ENCODE peak calls at places on chromosome 5, in four cellular contexts. One of them, this sample, is unnamed.

GRCh38 chr5:145942202-145942601 is 5.8 kb downstream of the SH3RF2 start:
- DNase-seq in WTC11: no peak
- DNase-seq in SK-N-SH: no peak
- DNase-seq in K562: no peak
- DNase-seq in this sample: no peak

GRCh38 chr5:168424506-168425298 is 61.6 kb upstream of the RARS1 start:
- DNase-seq in WTC11: no peak
- DNase-seq in SK-N-SH: no peak
- DNase-seq in K562: no peak
- DNase-seq in this sample: no peak

GRCh38 chr5:178388381-178389030 is 155.9 kb upstream of the PHYKPL start:
- DNase-seq in WTC11: peak
- DNase-seq in SK-N-SH: peak
- DNase-seq in K562: no peak
- DNase-seq in this sample: no peak

GRCh38 chr5:16617272-16617973 is 626 bp upstream of the RETREG1 start:
- DNase-seq in WTC11: no peak
- DNase-seq in SK-N-SH: peak
- DNase-seq in K562: no peak
- DNase-seq in this sample: no peak

GRCh38 chr5:159975462-159976019 is 33.4 kb upstream of the TTC1 start:
- DNase-seq in WTC11: no peak
- DNase-seq in SK-N-SH: peak
- DNase-seq in K562: peak
- DNase-seq in this sample: peak

GRCh38 chr5:81506900-81507588 is 113.1 kb upstream of the ACOT12 start:
- DNase-seq in WTC11: peak
- DNase-seq in SK-N-SH: peak
- DNase-seq in K562: peak
- DNase-seq in this sample: peak

GRCh38 chr5:33457124-33457523 is 16.4 kb downstream of the TARS1 start:
- DNase-seq in WTC11: no peak
- DNase-seq in SK-N-SH: no peak
- DNase-seq in K562: no peak
- DNase-seq in this sample: no peak

GRCh38 chr5:40033411-40033810 is 608.6 kb upstream of the DAB2 start:
- DNase-seq in WTC11: no peak
- DNase-seq in SK-N-SH: no peak
- DNase-seq in K562: no peak
- DNase-seq in this sample: no peak

GRCh38 chr5:151758430-151759241 is at the start of gene ATOX1:
- DNase-seq in WTC11: peak
- DNase-seq in SK-N-SH: peak
- DNase-seq in K562: peak
- DNase-seq in this sample: peak

GRCh38 chr5:148843510-148844318 is 17.3 kb downstream of the ADRB2 start:
- DNase-seq in WTC11: no peak
- DNase-seq in SK-N-SH: no peak
- DNase-seq in K562: no peak
- DNase-seq in this sample: no peak

GRCh38 chr5:1396029-1396816 is 49.0 kb downstream of the SLC6A3 start:
- DNase-seq in WTC11: no peak
- DNase-seq in SK-N-SH: no peak
- DNase-seq in K562: no peak
- DNase-seq in this sample: no peak

GRCh38 chr5:148776780-148777179 is 49.6 kb upstream of the ADRB2 start:
- DNase-seq in WTC11: no peak
- DNase-seq in SK-N-SH: no peak
- DNase-seq in K562: no peak
- DNase-seq in this sample: no peak

GRCh38 chr5:143355710-143356109 is 47.8 kb downstream of the NR3C1 start:
- DNase-seq in WTC11: no peak
- DNase-seq in SK-N-SH: peak
- DNase-seq in K562: peak
- DNase-seq in this sample: peak

GRCh38 chr5:8908055-8908683 is 637.7 kb downstream of the SEMA5A start:
- DNase-seq in WTC11: peak
- DNase-seq in SK-N-SH: peak
- DNase-seq in K562: peak
- DNase-seq in this sample: no peak

GRCh38 chr5:57736716-57737115 is 254.1 kb upstream of the ACTBL2 start:
- DNase-seq in WTC11: no peak
- DNase-seq in SK-N-SH: no peak
- DNase-seq in K562: no peak
- DNase-seq in this sample: no peak

GRCh38 chr5:65087154-65087553 is 318.4 kb downstream of the CWC27 start:
- DNase-seq in WTC11: no peak
- DNase-seq in SK-N-SH: no peak
- DNase-seq in K562: no peak
- DNase-seq in this sample: no peak

GRCh38 chr5:179368016-179368805 is 22.9 kb upstream of the ADAMTS2 start:
- DNase-seq in WTC11: no peak
- DNase-seq in SK-N-SH: no peak
- DNase-seq in K562: no peak
- DNase-seq in this sample: no peak

GRCh38 chr5:127027539-127027938 is 2.8 kb downstream of the MARCHF3 start:
- DNase-seq in WTC11: no peak
- DNase-seq in SK-N-SH: no peak
- DNase-seq in K562: no peak
- DNase-seq in this sample: peak

GRCh38 chr5:2702096-2702879 is 49.2 kb downstream of the IRX2 start:
- DNase-seq in WTC11: no peak
- DNase-seq in SK-N-SH: no peak
- DNase-seq in K562: no peak
- DNase-seq in this sample: no peak

GRCh38 chr5:1442222-1443144 is 2.8 kb downstream of the SLC6A3 start:
- DNase-seq in WTC11: no peak
- DNase-seq in SK-N-SH: no peak
- DNase-seq in K562: no peak
- DNase-seq in this sample: no peak

GRCh38 chr5:173663810-173664526 is 47.5 kb upstream of the BOD1 start:
- DNase-seq in WTC11: no peak
- DNase-seq in SK-N-SH: no peak
- DNase-seq in K562: peak
- DNase-seq in this sample: no peak
- TF ChIP-seq FOXJ3 in WTC11: no peak
- TF ChIP-seq FOXJ3 in SK-N-SH: no peak
- TF ChIP-seq FOXJ3 in K562: no peak
- TF ChIP-seq FOXJ3 in this sample: no peak

DNA sequence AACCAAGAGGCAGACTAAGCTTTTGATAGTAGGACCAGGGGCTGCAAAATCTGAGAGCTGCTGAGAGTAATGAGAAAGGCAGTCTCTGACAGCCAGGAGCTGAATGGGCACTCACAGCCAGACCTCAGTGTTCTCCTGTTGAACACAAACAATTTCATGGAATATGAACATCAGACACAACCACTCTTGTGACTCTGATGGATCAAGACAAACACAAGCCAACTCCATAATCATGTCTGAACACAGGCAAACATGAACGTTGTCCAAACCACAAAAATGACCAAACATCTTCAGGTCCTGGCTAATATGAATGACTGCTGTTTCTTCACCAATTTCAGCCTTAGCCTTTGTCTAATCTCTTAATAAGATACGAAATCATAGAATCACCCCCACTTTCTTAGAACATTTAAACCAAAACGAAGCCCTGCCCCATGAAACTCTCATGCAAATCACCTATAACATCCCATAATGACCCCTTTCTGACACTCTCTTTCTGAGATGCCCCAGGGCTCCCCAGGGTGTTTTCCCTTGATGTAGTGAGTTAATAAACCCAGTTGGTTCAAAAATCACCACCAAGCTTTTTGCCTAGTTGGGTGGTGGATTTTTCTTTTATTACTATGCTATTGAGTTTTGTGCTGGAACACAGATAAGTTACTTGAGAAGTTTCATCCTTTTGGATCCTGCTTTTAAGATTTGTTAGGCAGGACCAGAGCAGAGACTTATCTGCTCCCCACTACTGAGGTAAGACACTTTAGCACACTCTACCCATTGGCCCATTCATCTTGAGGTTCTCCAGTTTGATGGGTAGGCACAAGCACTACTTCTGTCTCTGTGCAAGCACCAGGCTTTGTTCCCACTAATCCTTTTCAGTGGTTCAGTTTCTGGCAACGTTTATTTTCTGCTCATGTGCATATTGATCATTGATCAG is 5.9 kb upstream of the ERAP2 start:
- DNase-seq in WTC11: no peak
- DNase-seq in SK-N-SH: no peak
- DNase-seq in K562: no peak
- DNase-seq in this sample: no peak
- TF ChIP-seq FOXJ3 in WTC11: no peak
- TF ChIP-seq FOXJ3 in SK-N-SH: no peak
- TF ChIP-seq FOXJ3 in K562: no peak
- TF ChIP-seq FOXJ3 in this sample: no peak

DNA sequence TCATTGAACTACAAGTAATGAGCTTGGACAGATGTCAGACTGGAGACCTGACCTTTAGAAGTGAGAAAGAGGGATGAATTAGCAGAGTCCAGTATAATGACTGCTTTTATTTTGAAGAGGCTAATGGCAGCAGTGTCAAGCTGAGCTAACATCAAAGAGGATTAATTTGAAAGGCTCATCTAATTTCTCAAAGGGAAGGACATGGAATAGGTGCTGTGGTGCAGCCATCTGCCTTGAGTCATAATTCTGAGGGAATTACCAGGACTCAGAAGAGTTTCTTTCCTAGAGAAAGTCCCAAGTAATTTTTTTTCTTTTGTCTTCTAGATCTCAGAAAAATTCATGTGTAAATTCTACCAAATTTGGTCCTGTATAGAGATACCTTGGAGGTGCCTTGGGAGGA is 57.7 kb downstream of the FAM81B start:
- DNase-seq in WTC11: no peak
- DNase-seq in SK-N-SH: no peak
- DNase-seq in K562: no peak
- DNase-seq in this sample: no peak
- TF ChIP-seq FOXJ3 in WTC11: no peak
- TF ChIP-seq FOXJ3 in SK-N-SH: no peak
- TF ChIP-seq FOXJ3 in K562: no peak
- TF ChIP-seq FOXJ3 in this sample: no peak

DNA sequence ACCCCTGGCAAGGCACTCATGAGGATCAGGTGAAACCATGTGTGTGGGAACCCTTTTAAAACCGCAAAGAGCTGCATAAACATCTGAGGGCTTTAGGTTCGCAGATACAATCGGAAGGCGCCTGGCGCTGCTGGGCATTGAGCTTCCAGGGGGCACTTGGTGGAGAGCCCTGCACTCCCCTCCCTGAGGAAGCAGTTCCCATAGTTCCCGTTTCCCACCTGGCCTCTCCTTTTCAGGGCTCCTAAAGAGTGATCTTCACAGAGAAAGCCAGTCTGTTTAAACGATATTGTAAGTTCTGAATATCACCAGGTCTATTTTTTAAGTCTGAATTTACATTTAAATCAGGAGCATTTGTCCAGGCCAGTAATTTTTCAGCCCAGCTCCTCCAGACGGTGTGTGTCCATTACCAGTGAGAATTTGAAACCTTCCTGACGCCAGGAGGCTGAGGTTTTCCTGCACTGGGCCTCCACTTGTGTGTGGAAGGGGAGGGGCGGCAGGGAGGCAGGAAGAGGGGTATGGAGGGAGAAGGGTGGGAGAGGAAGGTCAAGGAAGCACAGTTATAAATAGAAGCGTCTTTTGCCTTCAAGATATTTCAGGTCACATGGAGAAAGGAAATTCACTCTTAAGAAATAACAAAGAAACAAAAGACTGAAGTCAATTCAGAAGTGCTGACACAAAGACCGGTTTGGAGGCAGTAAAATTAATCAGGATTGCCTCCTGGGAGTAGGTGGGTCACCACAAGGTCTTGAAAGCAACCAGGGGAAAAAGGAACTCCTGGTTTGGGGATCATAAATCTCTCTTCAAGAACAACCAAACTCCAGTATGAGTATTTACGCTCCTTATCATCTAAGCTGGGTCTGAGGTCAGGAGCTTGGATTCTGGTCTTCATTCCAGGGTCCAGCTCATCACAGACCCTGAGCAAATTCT is 14.3 kb upstream of the MGAT1 start:
- DNase-seq in WTC11: no peak
- DNase-seq in SK-N-SH: no peak
- DNase-seq in K562: no peak
- DNase-seq in this sample: no peak
- TF ChIP-seq FOXJ3 in WTC11: no peak
- TF ChIP-seq FOXJ3 in SK-N-SH: no peak
- TF ChIP-seq FOXJ3 in K562: no peak
- TF ChIP-seq FOXJ3 in this sample: no peak

GRCh38 chr5:77972545-77973252 is 196.6 kb upstream of the TBCA start:
- DNase-seq in WTC11: no peak
- DNase-seq in SK-N-SH: peak
- DNase-seq in K562: no peak
- DNase-seq in this sample: no peak
- TF ChIP-seq FOXJ3 in WTC11: no peak
- TF ChIP-seq FOXJ3 in SK-N-SH: no peak
- TF ChIP-seq FOXJ3 in K562: no peak
- TF ChIP-seq FOXJ3 in this sample: no peak

GRCh38 chr5:169629847-169630548 is 7.1 kb upstream of the DOCK2 start:
- DNase-seq in WTC11: no peak
- DNase-seq in SK-N-SH: no peak
- DNase-seq in K562: no peak
- DNase-seq in this sample: peak
- TF ChIP-seq FOXJ3 in WTC11: no peak
- TF ChIP-seq FOXJ3 in SK-N-SH: no peak
- TF ChIP-seq FOXJ3 in K562: no peak
- TF ChIP-seq FOXJ3 in this sample: no peak

DNA sequence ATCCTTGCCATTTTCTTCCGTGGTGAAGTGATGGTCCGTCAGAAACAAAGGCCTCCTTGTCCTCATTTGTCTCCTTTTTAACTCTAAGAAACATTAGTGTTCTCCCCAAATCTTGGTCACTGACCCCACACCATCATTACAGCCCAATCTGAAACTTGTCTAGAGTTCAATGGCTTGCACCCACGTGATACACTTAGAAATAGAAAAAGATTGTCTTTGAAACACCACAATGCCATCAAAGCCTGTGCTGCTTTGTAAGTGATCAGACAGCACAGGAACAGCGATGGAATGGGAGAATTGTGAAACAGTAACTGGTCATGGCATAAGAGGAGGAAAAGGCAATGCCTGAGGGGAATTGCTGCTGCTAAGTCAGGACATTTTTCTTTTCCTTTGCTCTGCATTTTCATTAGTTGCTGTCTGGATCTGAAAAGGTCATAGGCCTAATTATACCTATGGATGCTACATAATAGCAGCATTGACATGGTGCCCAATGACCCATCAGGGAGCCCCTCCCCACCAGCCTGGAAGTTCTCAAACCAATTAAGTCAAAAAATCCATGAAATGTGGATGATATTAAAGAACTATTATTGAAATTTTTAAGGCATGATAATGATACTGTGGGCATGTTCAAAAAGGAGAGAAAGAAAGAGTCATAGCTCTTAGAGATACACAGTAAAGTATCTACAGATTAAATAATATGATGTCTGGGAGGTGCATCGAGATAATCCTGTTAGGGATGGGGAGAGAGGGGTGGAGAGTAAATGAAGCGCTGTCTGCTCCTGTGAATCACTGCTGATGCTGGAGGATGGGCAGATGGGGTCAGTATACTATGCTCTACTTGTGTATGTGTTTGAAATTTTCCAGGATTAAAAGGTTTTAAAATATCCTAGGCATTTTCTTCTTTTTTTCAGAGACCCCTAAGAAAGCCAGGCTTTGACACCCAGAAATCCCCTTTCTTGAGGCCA is 83.6 kb downstream of the ENC1 start:
- DNase-seq in WTC11: no peak
- DNase-seq in SK-N-SH: peak
- DNase-seq in K562: no peak
- DNase-seq in this sample: no peak
- TF ChIP-seq FOXJ3 in WTC11: no peak
- TF ChIP-seq FOXJ3 in SK-N-SH: no peak
- TF ChIP-seq FOXJ3 in K562: no peak
- TF ChIP-seq FOXJ3 in this sample: no peak

GRCh38 chr5:41083306-41083705 is 12.2 kb upstream of the MROH2B start:
- DNase-seq in WTC11: no peak
- DNase-seq in SK-N-SH: no peak
- DNase-seq in K562: no peak
- DNase-seq in this sample: no peak
- TF ChIP-seq FOXJ3 in WTC11: no peak
- TF ChIP-seq FOXJ3 in SK-N-SH: no peak
- TF ChIP-seq FOXJ3 in K562: no peak
- TF ChIP-seq FOXJ3 in this sample: no peak

This sample was measured in HepG2.